ENCODE peak calls at places on chromosome 14, in six cellular contexts. F is WTC11; U is GM04504; D is iris pigment epithelial cell; A is NT2/D1; N is stimulated activated effector memory CD8-positive, alpha-beta T cell treated with anti-CD3 and anti-CD28 coated beads, Interleukin-12 subunit alpha, Interleukin-12 subunit beta, amount 100 ng/mL, for 72 hours. H is an unnamed sample.

GRCh38 chr14:58299665-58300202 is 1.4 kb downstream of the ARID4A start:
- DNase-seq in N (peak; percentile 7), D (no peak), A (no peak), F (no peak), U (no peak), H (no peak)

GRCh38 chr14:91755560-91755959 is 23.7 kb upstream of the CATSPERB start:
- DNase-seq in U (no peak), N (no peak), D (peak; percentile 38), A (no peak), F (no peak), H (no peak)

GRCh38 chr14:95432152-95433093 is 84.0 kb downstream of the SYNE3 start:
- DNase-seq in U (no peak), N (no peak), F (peak; percentile 78), A (peak; percentile 13), D (peak; percentile 37), H (peak; percentile 76)

GRCh38 chr14:102789349-102789748 is 12.1 kb downstream of the TRAF3 start:
- DNase-seq in F (no peak), A (no peak), D (no peak), N (no peak), U (no peak), H (no peak)

GRCh38 chr14:94129111-94129757 is at the start of gene IFI27L2:
- DNase-seq in U (peak; percentile 49), F (peak; percentile 76), A (no peak), D (peak; percentile 82), N (peak; percentile 30), H (peak; percentile 86)

GRCh38 chr14:27181304-27181703 is 583.5 kb upstream of the NOVA1 start:
- DNase-seq in A (no peak), N (no peak), D (no peak), U (no peak), F (no peak), H (peak; percentile 34)

GRCh38 chr14:104803280-104803915 is 2.5 kb downstream of the ZBTB42 start:
- DNase-seq in U (no peak), D (no peak), N (no peak), A (no peak), F (no peak), H (no peak)

GRCh38 chr14:104865631-104866441 is 768 bp downstream of the CEP170B start:
- DNase-seq in N (peak; percentile 26), F (peak; percentile 74), D (peak; percentile 75), U (peak; percentile 54), A (no peak), H (peak; percentile 55)

GRCh38 chr14:81452341-81452740 is 52.2 kb upstream of the STON2 start:
- DNase-seq in D (no peak), A (no peak), U (no peak), F (no peak), N (no peak), H (no peak)

GRCh38 chr14:37901978-37902377 is 305.7 kb upstream of the SSTR1 start:
- DNase-seq in D (peak; percentile 14), F (no peak), N (no peak), A (no peak), U (peak; percentile 78), H (no peak)

GRCh38 chr14:104795781-104796681 is 483 bp upstream of the AKT1 start:
- DNase-seq in U (no peak), D (peak; percentile 47), A (no peak), N (peak; percentile 38), F (no peak), H (no peak)

GRCh38 chr14:72782817-72783216 is 111.1 kb downstream of the DPF3 start:
- DNase-seq in A (no peak), U (no peak), F (no peak), N (no peak), D (no peak), H (no peak)

GRCh38 chr14:72715215-72715909 is 178.5 kb downstream of the DPF3 start:
- DNase-seq in U (no peak), F (no peak), D (no peak), N (no peak), A (no peak), H (no peak)

GRCh38 chr14:65413739-65414045 is 1.2 kb downstream of the FUT8 start:
- DNase-seq in U (no peak), D (no peak), F (no peak), A (no peak), N (no peak), H (no peak)

H was measured in ELF-1.